ENCODE peak calls at places on chromosomes 11 and 22, in nine cellular contexts. V is PC-3, J is fibroblast of the aortic adventitia, W is BJ, Z is fibroblast of mammary gland, G is GM23338, C is heart right ventricle, K is left lung, S is RWPE1. O is an unnamed sample.

GRCh38 chr11:36265793-36266628 is 23.2 kb downstream of the COMMD9 start:
- DNase-seq in V (peak), J (peak), W (no peak), Z (peak), G (peak), C (peak), K (no peak), S (peak), O (no peak)

GRCh38 chr22:18111759-18112330 is 1.2 kb downstream of the TUBA8 start:
- DNase-seq in V (no peak), J (no peak), W (no peak), Z (no peak), G (no peak), C (peak), K (no peak), S (no peak), O (no peak)

GRCh38 chr22:46491936-46492335 is 45.5 kb downstream of the CELSR1 start:
- DNase-seq in V (no peak), J (peak), W (peak), Z (no peak), G (no peak), C (no peak), K (no peak), S (no peak), O (no peak)

GRCh38 chr11:90646706-90647105 is 423.9 kb upstream of the CHORDC1 start:
- DNase-seq in V (peak), J (no peak), W (no peak), Z (no peak), G (no peak), C (no peak), K (no peak), S (no peak), O (no peak)

GRCh38 chr11:46920709-46921108 is 2.4 kb upstream of the LRP4 start:
- DNase-seq in V (peak), J (peak), W (peak), Z (peak), G (no peak), C (no peak), K (no peak), S (peak), O (no peak)

GRCh38 chr22:20254975-20255946 is 12.9 kb downstream of the RTN4R start:
- DNase-seq in V (no peak), J (no peak), W (no peak), Z (no peak), G (no peak), C (no peak), K (no peak), S (no peak), O (no peak)

GRCh38 chr11:33135216-33135615 is 26.1 kb downstream of the CSTF3 start:
- DNase-seq in V (no peak), J (peak), W (peak), Z (peak), G (no peak), C (no peak), K (no peak), S (no peak), O (no peak)

GRCh38 chr22:21952586-21953571 is at the start of gene PPM1F:
- DNase-seq in V (peak), J (peak), W (peak), Z (peak), G (peak), C (peak), K (peak), S (peak), O (peak)

GRCh38 chr11:66956689-66957290 is 1.4 kb downstream of the PC start:
- DNase-seq in V (no peak), J (peak), W (no peak), Z (peak), G (peak), C (no peak), K (peak), S (peak), O (no peak)

GRCh38 chr11:40280161-40281054 is 1179.0 kb downstream of the LRRC4C start:
- DNase-seq in V (no peak), J (no peak), W (no peak), Z (no peak), G (peak), C (peak), K (no peak), S (no peak), O (no peak)

DNA sequence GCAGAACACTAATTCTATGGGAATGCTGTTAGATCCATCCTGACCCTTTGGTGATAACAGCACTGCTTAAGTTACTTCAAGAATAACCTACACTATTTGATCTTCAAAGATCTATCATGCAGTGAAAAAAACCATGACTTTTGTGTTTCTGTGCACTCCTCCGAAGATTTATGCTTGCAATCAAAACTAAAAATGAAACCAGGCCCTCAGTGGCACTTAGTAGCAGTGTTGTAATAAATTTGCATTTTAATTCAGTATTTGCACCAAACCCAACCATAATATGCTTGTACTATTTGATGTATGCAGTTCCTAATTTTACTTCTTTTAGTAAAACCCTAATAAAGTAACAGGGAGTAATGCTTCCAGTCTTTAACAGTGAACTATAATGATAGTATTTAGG is 130.7 kb downstream of the SOX6 start:
- DNase-seq in V (no peak), J (no peak), W (no peak), Z (no peak), G (no peak), C (no peak), K (no peak), S (no peak), O (no peak)
- TF ChIP-seq CTCF in V (no peak), J (no peak), W (no peak), Z (no peak), G (no peak), C (no peak), K (no peak), S (no peak), O (no peak)

DNA sequence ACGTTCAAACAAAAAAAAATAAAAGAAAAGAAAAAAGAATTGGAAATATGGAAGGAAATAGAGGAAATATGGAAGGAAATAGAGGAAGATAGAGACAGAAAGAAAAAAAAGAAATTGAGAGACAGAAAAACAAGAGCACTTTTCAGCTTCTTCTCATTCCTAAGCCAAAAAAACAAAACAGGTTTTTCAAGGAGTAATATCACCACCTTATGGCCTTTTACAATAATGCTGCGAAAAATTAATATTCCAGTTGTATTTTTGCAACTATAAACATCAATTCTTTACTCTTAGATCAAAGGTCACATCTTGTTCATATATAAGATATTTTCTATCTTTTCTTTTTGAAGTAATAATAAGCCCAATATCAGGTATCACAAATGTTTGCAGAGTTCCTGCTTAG is 328.3 kb downstream of the FAT3 start:
- DNase-seq in V (peak), J (peak), W (no peak), Z (peak), G (no peak), C (no peak), K (no peak), S (no peak), O (no peak)
- TF ChIP-seq CTCF in V (peak), J (no peak), W (peak), Z (peak), G (no peak), C (no peak), K (peak), S (no peak), O (peak)

GRCh38 chr11:128890543-128891409 is at the start of gene KCNJ5:
- DNase-seq in V (peak), J (peak), W (no peak), Z (no peak), G (peak), C (peak), K (peak), S (peak), O (no peak)
- TF ChIP-seq CTCF in V (peak), J (no peak), W (no peak), Z (no peak), G (no peak), C (no peak), K (no peak), S (no peak), O (no peak)

GRCh38 chr11:119322921-119323531 is 6.1 kb upstream of the MCAM start:
- DNase-seq in V (no peak), J (no peak), W (no peak), Z (no peak), G (no peak), C (no peak), K (no peak), S (no peak), O (no peak)

GRCh38 chr11:119324124-119324665 is 7.3 kb upstream of the MCAM start:
- DNase-seq in V (no peak), J (no peak), W (no peak), Z (no peak), G (no peak), C (no peak), K (no peak), S (no peak), O (no peak)

GRCh38 chr11:119323532-119324033 is 6.7 kb upstream of the MCAM start:
- DNase-seq in V (peak), J (peak), W (no peak), Z (peak), G (peak), C (no peak), K (no peak), S (peak), O (no peak)

GRCh38 chr11:119320593-119321524 is 3.9 kb upstream of the MCAM start:
- DNase-seq in V (peak), J (peak), W (no peak), Z (peak), G (peak), C (peak), K (no peak), S (no peak), O (peak)

DNA sequence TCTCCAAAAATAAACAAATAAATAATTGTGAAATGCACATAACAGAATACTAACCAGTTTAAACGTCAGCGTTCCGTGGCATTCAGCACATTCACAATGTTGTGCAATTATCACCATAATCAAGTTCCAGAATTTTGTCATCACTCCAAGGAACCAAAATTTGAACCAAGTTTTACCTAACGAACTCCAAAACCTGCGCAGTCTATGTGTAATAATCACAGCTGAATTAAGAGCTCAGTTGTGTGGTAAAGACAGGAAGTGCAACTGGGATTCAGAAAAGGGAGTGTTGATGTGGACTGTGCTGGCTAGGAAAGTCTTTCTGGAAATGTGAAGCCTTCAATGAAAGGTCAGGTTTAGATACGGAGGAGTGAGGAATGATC is 5.4 kb upstream of the MCAM start:
- DNase-seq in V (peak), J (no peak), W (no peak), Z (no peak), G (no peak), C (no peak), K (no peak), S (no peak), O (no peak)
- TF ChIP-seq CTCF in V (no peak), J (peak), W (no peak), Z (no peak), G (no peak), C (no peak), K (no peak), S (no peak), O (no peak)